ENCODE peak calls at places on chromosomes 1 and 21, in ten cellular contexts. One of them, this sample, is unnamed. For H3K36me3, the result is how much of the 10 kb centered on the place peaks cover.

GRCh38 chr1:47432071-47433036 is 5.5 kb upstream of the FOXD2 start:
- DNase-seq in esophagus squamous epithelium: no peak
- DNase-seq in neural progenitor cell: peak
- DNase-seq in right lobe of liver: no peak
- DNase-seq in psoas muscle: peak
- DNase-seq in IMR-90: peak
- DNase-seq in heart left ventricle: peak
- DNase-seq in MM.1S: no peak
- DNase-seq in transverse colon: peak
- DNase-seq in body of pancreas: peak
- DNase-seq in this sample: peak

GRCh38 chr1:166700696-166701095 is 138.6 kb upstream of the POGK start:
- DNase-seq in transverse colon: no peak
- DNase-seq in body of pancreas: no peak
- DNase-seq in MM.1S: no peak
- DNase-seq in right lobe of liver: no peak
- DNase-seq in heart left ventricle: no peak
- DNase-seq in psoas muscle: no peak
- DNase-seq in IMR-90: no peak
- DNase-seq in esophagus squamous epithelium: no peak
- DNase-seq in neural progenitor cell: no peak
- DNase-seq in this sample: no peak

GRCh38 chr1:118333601-118334241 is 148.7 kb upstream of the SPAG17 start:
- DNase-seq in neural progenitor cell: no peak
- DNase-seq in MM.1S: no peak
- DNase-seq in esophagus squamous epithelium: no peak
- DNase-seq in IMR-90: no peak
- DNase-seq in heart left ventricle: no peak
- DNase-seq in right lobe of liver: no peak
- DNase-seq in psoas muscle: no peak
- DNase-seq in body of pancreas: no peak
- DNase-seq in transverse colon: no peak
- DNase-seq in this sample: no peak

GRCh38 chr1:47031059-47031458 is 7.6 kb downstream of the CYP4X1 start:
- DNase-seq in psoas muscle: no peak
- DNase-seq in heart left ventricle: no peak
- DNase-seq in MM.1S: no peak
- DNase-seq in neural progenitor cell: no peak
- DNase-seq in IMR-90: no peak
- DNase-seq in body of pancreas: peak
- DNase-seq in right lobe of liver: no peak
- DNase-seq in transverse colon: no peak
- DNase-seq in esophagus squamous epithelium: no peak
- DNase-seq in this sample: no peak

GRCh38 chr1:198986041-198986440 is 347.2 kb downstream of the PTPRC start:
- DNase-seq in heart left ventricle: no peak
- DNase-seq in MM.1S: no peak
- DNase-seq in neural progenitor cell: no peak
- DNase-seq in transverse colon: no peak
- DNase-seq in body of pancreas: no peak
- DNase-seq in esophagus squamous epithelium: no peak
- DNase-seq in right lobe of liver: no peak
- DNase-seq in IMR-90: no peak
- DNase-seq in psoas muscle: no peak
- DNase-seq in this sample: no peak

GRCh38 chr1:84433253-84434080 is 35.2 kb downstream of the DNASE2B start:
- DNase-seq in MM.1S: peak
- DNase-seq in neural progenitor cell: peak
- DNase-seq in transverse colon: peak
- DNase-seq in IMR-90: peak
- DNase-seq in psoas muscle: peak
- DNase-seq in right lobe of liver: no peak
- DNase-seq in heart left ventricle: no peak
- DNase-seq in esophagus squamous epithelium: no peak
- DNase-seq in body of pancreas: peak
- DNase-seq in this sample: peak

GRCh38 chr1:79271759-79272158 is 265.2 kb upstream of the ADGRL4 start:
- DNase-seq in body of pancreas: no peak
- DNase-seq in MM.1S: no peak
- DNase-seq in heart left ventricle: no peak
- DNase-seq in right lobe of liver: no peak
- DNase-seq in psoas muscle: no peak
- DNase-seq in transverse colon: no peak
- DNase-seq in esophagus squamous epithelium: no peak
- DNase-seq in neural progenitor cell: no peak
- DNase-seq in IMR-90: no peak
- DNase-seq in this sample: no peak

GRCh38 chr1:160777486-160778089 is 18.4 kb upstream of the LY9 start:
- DNase-seq in right lobe of liver: no peak
- DNase-seq in esophagus squamous epithelium: no peak
- DNase-seq in transverse colon: peak
- DNase-seq in psoas muscle: no peak
- DNase-seq in body of pancreas: peak
- DNase-seq in MM.1S: peak
- DNase-seq in neural progenitor cell: peak
- DNase-seq in IMR-90: no peak
- DNase-seq in heart left ventricle: no peak
- DNase-seq in this sample: no peak

GRCh38 chr21:45533731-45534571 is 8.3 kb downstream of the SLC19A1 start:
- DNase-seq in psoas muscle: peak
- DNase-seq in heart left ventricle: peak
- DNase-seq in transverse colon: peak
- DNase-seq in neural progenitor cell: no peak
- DNase-seq in esophagus squamous epithelium: no peak
- DNase-seq in body of pancreas: peak
- DNase-seq in right lobe of liver: peak
- DNase-seq in MM.1S: no peak
- DNase-seq in IMR-90: no peak
- DNase-seq in this sample: no peak

GRCh38 chr21:45534591-45535331 is 7.5 kb downstream of the SLC19A1 start:
- DNase-seq in psoas muscle: peak
- DNase-seq in esophagus squamous epithelium: no peak
- DNase-seq in heart left ventricle: peak
- DNase-seq in MM.1S: no peak
- DNase-seq in IMR-90: no peak
- DNase-seq in body of pancreas: peak
- DNase-seq in neural progenitor cell: no peak
- DNase-seq in transverse colon: peak
- DNase-seq in right lobe of liver: peak
- DNase-seq in this sample: no peak

GRCh38 chr21:45536301-45537081 is 5.7 kb downstream of the SLC19A1 start:
- DNase-seq in neural progenitor cell: peak
- DNase-seq in heart left ventricle: peak
- DNase-seq in psoas muscle: peak
- DNase-seq in esophagus squamous epithelium: no peak
- DNase-seq in right lobe of liver: peak
- DNase-seq in transverse colon: peak
- DNase-seq in body of pancreas: peak
- DNase-seq in MM.1S: no peak
- DNase-seq in IMR-90: no peak
- DNase-seq in this sample: no peak

GRCh38 chr21:45537111-45537745 is 5.0 kb downstream of the SLC19A1 start:
- DNase-seq in right lobe of liver: peak
- DNase-seq in neural progenitor cell: no peak
- DNase-seq in transverse colon: peak
- DNase-seq in psoas muscle: peak
- DNase-seq in MM.1S: no peak
- DNase-seq in IMR-90: no peak
- DNase-seq in heart left ventricle: peak
- DNase-seq in esophagus squamous epithelium: no peak
- DNase-seq in body of pancreas: peak
- DNase-seq in this sample: no peak

DNA sequence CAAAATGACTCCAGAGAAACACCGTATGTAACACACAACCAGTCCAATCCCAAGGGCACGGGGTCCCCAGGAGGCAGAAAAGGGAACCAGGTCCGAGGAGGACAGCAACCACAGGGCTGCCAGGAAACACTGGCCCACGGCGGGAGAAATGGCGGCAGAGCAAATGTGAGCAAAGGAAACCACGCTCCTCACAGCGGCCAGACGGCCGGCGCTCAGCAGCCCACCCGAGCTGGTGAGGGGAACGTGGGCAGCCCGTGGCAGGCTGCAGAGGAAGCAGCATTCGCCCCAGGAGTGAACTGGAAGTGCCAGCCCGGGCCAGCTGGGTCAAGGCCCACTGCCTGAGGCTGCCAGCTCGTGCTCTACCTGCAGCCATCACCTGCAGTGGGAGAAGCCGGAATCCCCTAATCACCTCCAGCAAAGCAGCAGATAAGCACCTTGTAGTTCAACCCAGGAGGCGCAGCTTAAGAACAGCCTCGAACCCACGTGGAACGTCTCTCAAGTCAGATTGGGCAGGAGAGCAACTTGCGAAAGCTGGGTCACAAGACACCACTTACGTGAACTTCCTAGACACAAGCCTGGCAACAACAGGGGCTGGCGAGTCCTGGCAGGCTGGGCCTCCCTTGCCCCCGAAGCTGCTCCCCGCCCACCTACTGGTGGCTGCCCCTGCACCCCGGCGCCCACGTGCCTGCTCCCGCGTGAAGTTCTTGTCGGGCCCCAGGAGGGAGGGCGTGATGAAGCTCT is 6.7 kb downstream of the SLC19A1 start:
- DNase-seq in psoas muscle: peak
- DNase-seq in body of pancreas: peak
- DNase-seq in right lobe of liver: peak
- DNase-seq in transverse colon: peak
- DNase-seq in heart left ventricle: peak
- DNase-seq in neural progenitor cell: no peak
- DNase-seq in MM.1S: no peak
- DNase-seq in IMR-90: no peak
- DNase-seq in esophagus squamous epithelium: no peak
- DNase-seq in this sample: no peak
- H3K4me3 ChIP-seq in psoas muscle: no peak
- H3K4me3 ChIP-seq in body of pancreas: no peak
- H3K4me3 ChIP-seq in right lobe of liver: no peak
- H3K4me3 ChIP-seq in transverse colon: no peak
- H3K4me3 ChIP-seq in heart left ventricle: no peak
- H3K4me3 ChIP-seq in neural progenitor cell: no peak
- H3K4me3 ChIP-seq in MM.1S: no peak
- H3K4me3 ChIP-seq in IMR-90: no peak
- H3K4me3 ChIP-seq in esophagus squamous epithelium: no peak
- H3K4me3 ChIP-seq in this sample: no peak

DNA sequence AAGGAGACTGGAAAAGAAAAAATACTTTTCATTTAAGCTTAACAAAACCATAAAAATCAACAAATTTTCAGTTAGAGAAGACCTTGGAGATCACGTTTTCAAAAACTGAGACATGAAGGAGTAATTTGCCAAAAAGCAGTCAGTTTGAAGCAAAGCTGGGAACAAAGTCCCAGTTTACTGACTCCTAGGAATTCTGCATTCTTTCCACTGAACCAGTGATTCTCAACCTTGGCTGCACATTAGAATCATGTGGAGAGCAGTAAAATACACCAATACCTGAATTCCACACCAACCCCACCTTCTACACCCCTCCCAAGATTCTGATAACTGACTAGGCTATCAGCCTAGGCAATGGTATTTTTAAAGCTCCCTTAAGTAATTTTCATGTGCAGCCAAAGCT is 73.5 kb downstream of the PRPF38A start:
- DNase-seq in heart left ventricle: no peak
- DNase-seq in neural progenitor cell: no peak
- DNase-seq in IMR-90: no peak
- DNase-seq in right lobe of liver: no peak
- DNase-seq in transverse colon: no peak
- DNase-seq in esophagus squamous epithelium: no peak
- DNase-seq in psoas muscle: no peak
- DNase-seq in body of pancreas: no peak
- DNase-seq in MM.1S: no peak
- DNase-seq in this sample: no peak
- H3K27ac ChIP-seq in heart left ventricle: no peak
- H3K27ac ChIP-seq in neural progenitor cell: no peak
- H3K27ac ChIP-seq in IMR-90: no peak
- H3K27ac ChIP-seq in right lobe of liver: no peak
- H3K27ac ChIP-seq in transverse colon: no peak
- H3K27ac ChIP-seq in esophagus squamous epithelium: no peak
- H3K27ac ChIP-seq in psoas muscle: no peak
- H3K27ac ChIP-seq in body of pancreas: no peak
- H3K27ac ChIP-seq in MM.1S: no peak
- H3K27ac ChIP-seq in this sample: no peak

GRCh38 chr21:41754481-41754891 is 12.4 kb downstream of the RIPK4 start:
- DNase-seq in esophagus squamous epithelium: no peak
- DNase-seq in transverse colon: no peak
- DNase-seq in neural progenitor cell: peak
- DNase-seq in body of pancreas: peak
- DNase-seq in MM.1S: no peak
- DNase-seq in IMR-90: no peak
- DNase-seq in heart left ventricle: no peak
- DNase-seq in psoas muscle: no peak
- DNase-seq in right lobe of liver: no peak
- DNase-seq in this sample: no peak

GRCh38 chr21:41751621-41752020 is 15.2 kb downstream of the RIPK4 start:
- DNase-seq in heart left ventricle: no peak
- DNase-seq in body of pancreas: peak
- DNase-seq in transverse colon: no peak
- DNase-seq in MM.1S: no peak
- DNase-seq in psoas muscle: no peak
- DNase-seq in IMR-90: no peak
- DNase-seq in right lobe of liver: no peak
- DNase-seq in esophagus squamous epithelium: no peak
- DNase-seq in neural progenitor cell: no peak
- DNase-seq in this sample: no peak

GRCh38 chr21:41755258-41755933 is 11.5 kb downstream of the RIPK4 start:
- DNase-seq in transverse colon: no peak
- DNase-seq in neural progenitor cell: no peak
- DNase-seq in MM.1S: no peak
- DNase-seq in body of pancreas: peak
- DNase-seq in IMR-90: no peak
- DNase-seq in right lobe of liver: no peak
- DNase-seq in heart left ventricle: no peak
- DNase-seq in psoas muscle: no peak
- DNase-seq in esophagus squamous epithelium: no peak
- DNase-seq in this sample: no peak

GRCh38 chr21:41752231-41752681 is 14.6 kb downstream of the RIPK4 start:
- DNase-seq in MM.1S: no peak
- DNase-seq in right lobe of liver: no peak
- DNase-seq in heart left ventricle: no peak
- DNase-seq in body of pancreas: no peak
- DNase-seq in neural progenitor cell: no peak
- DNase-seq in esophagus squamous epithelium: no peak
- DNase-seq in psoas muscle: no peak
- DNase-seq in IMR-90: peak
- DNase-seq in transverse colon: no peak
- DNase-seq in this sample: no peak

DNA sequence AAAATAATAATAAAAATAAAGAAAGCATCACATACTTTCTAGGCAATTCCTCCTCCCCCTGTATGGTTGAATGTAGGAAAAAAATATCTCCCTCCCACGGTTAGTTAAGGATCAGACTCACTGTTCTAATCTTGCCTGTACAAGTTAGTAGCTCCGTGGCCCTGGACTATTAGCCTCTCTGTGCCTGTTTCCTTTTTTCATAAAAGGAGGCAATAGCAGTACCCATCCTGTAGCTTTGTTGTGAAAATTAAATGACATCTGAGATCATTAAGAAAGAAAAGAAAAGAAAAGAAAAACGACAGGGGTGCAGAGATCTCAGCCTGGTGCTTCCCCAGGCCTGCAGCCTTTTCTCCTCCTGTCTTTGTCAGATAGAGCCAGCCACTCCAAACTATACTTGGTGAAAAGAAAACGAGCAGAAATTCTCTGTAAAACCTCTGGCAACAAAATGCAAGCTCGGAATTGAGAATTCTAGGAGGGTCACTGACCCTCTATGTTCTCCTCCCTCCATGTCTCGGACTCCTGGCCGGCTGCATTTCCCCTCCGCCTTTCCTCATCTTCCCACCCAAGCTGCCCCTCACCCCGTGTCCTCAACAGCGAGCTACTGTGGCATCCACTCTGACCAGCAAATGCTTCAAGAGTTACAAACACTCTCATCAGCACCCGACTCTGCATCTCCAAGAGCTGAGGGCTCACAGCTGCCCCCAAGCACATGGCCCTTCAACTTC is 13.7 kb downstream of the RIPK4 start:
- DNase-seq in neural progenitor cell: no peak
- DNase-seq in IMR-90: no peak
- DNase-seq in right lobe of liver: no peak
- DNase-seq in esophagus squamous epithelium: no peak
- DNase-seq in psoas muscle: no peak
- DNase-seq in body of pancreas: no peak
- DNase-seq in heart left ventricle: no peak
- DNase-seq in transverse colon: no peak
- DNase-seq in MM.1S: no peak
- DNase-seq in this sample: no peak
- H3K36me3 ChIP-seq in neural progenitor cell: under half
- H3K36me3 ChIP-seq in IMR-90: under half
- H3K36me3 ChIP-seq in right lobe of liver: under half
- H3K36me3 ChIP-seq in esophagus squamous epithelium: half or more
- H3K36me3 ChIP-seq in psoas muscle: under half
- H3K36me3 ChIP-seq in body of pancreas: under half
- H3K36me3 ChIP-seq in heart left ventricle: under half
- H3K36me3 ChIP-seq in transverse colon: under half
- H3K36me3 ChIP-seq in MM.1S: under half
- H3K36me3 ChIP-seq in this sample: under half

DNA sequence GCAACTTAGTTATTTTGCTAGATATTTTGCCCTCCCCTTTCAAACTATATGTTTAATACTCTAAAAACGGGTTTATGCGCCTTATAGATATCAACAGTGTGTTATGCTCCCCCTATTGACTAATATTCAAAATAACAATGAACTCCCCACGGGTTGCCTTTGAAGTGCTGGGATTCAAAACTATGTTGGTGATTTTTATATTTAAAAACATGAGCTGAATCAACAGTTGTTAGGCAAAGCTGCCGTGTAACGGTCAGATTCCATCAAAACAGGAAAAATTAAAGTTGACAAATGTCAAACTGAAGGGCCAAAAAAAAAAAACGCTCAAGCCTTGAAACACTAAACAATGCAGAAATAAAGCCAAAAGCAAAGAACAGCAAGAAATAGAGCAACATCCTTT is 2.5 kb downstream of the TGFBR3 start:
- DNase-seq in neural progenitor cell: no peak
- DNase-seq in heart left ventricle: no peak
- DNase-seq in psoas muscle: no peak
- DNase-seq in MM.1S: peak
- DNase-seq in right lobe of liver: no peak
- DNase-seq in esophagus squamous epithelium: no peak
- DNase-seq in body of pancreas: no peak
- DNase-seq in transverse colon: no peak
- DNase-seq in IMR-90: peak
- DNase-seq in this sample: no peak
- H3K4me3 ChIP-seq in neural progenitor cell: no peak
- H3K4me3 ChIP-seq in heart left ventricle: no peak
- H3K4me3 ChIP-seq in psoas muscle: peak
- H3K4me3 ChIP-seq in MM.1S: no peak
- H3K4me3 ChIP-seq in right lobe of liver: peak
- H3K4me3 ChIP-seq in esophagus squamous epithelium: peak
- H3K4me3 ChIP-seq in body of pancreas: no peak
- H3K4me3 ChIP-seq in transverse colon: peak
- H3K4me3 ChIP-seq in IMR-90: no peak
- H3K4me3 ChIP-seq in this sample: no peak

This sample was measured in CD8-positive, alpha-beta T cell.